ENCODE peak calls at places on chromosomes 11 and 22, in five cellular contexts. U, M, X, Q and T are unnamed samples.

GRCh38 chr11:131253142-131253884 is 117.1 kb upstream of the NTM start:
- DNase-seq in M (peak; percentile 2), U (no peak), Q (no peak), X (no peak), T (no peak)

GRCh38 chr11:3840870-3841425 is at the start of gene RHOG:
- DNase-seq in U (peak; percentile 35), X (peak; percentile 91), M (peak; percentile 76), Q (no peak), T (peak; percentile 90)

GRCh38 chr11:7367803-7368202 is 116.1 kb downstream of the SYT9 start:
- DNase-seq in Q (no peak), X (no peak), M (no peak), U (no peak), T (no peak)

GRCh38 chr11:130315354-130315970 is 745 bp upstream of the ZBTB44 start:
- DNase-seq in M (no peak), X (no peak), U (no peak), Q (no peak), T (no peak)

GRCh38 chr11:18650859-18651557 is 16.9 kb upstream of the SPTY2D1 start:
- DNase-seq in M (peak; percentile 83), U (no peak), X (peak; percentile 76), Q (peak; percentile 65), T (no peak)

GRCh38 chr11:65182258-65183170 is 786 bp downstream of the CAPN1 start:
- DNase-seq in M (peak; percentile 21), U (no peak), X (peak; percentile 13), Q (no peak), T (no peak)

GRCh38 chr11:120255519-120255866 is 15.6 kb downstream of the POU2F3 start:
- DNase-seq in X (no peak), U (no peak), Q (no peak), M (no peak), T (no peak)

GRCh38 chr22:50067244-50067643 is 9.1 kb upstream of the TTLL8 start:
- DNase-seq in M (no peak), Q (no peak), U (no peak), X (no peak), T (no peak)

GRCh38 chr22:50289942-50290630 is 17.4 kb downstream of the PLXNB2 start:
- DNase-seq in Q (no peak), U (no peak), X (no peak), M (no peak), T (no peak)

DNA sequence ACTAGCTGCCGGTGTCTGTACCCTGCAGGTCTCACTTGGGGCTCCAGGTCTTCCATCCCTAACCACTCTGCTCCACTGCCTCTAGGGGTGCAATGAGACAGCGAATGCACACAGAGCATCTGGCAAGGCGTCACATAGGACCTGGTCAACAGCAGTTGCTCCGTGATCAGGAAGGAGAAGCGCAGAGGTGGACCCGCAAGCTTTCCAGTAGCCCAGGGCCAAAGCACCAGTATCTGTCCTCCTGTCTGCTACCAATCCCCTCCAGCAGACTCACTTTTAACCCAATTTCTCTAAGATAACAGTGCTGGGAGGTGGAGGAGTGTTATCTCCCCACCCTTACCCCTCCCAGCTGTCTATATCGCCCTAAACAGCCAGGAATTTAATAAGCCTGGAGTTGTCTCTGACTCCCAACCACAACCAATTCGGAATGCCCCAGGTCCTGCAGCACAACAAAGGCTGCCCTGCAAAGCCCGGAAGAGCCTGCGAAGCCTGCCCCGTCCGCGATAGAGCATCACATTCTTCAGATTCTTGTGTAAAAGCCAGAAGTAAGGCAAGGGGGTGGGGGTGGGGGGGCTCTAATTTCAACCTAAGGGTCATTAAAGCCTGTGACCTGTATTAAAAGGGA is 19.3 kb downstream of the MYH9 start:
- DNase-seq in U (no peak), Q (peak; percentile 67), M (peak; percentile 83), X (peak; percentile 52), T (no peak)
- TF ChIP-seq CTCF in U (no peak), Q (peak; percentile 4), M (no peak), X (no peak), T (peak; percentile 33)

DNA sequence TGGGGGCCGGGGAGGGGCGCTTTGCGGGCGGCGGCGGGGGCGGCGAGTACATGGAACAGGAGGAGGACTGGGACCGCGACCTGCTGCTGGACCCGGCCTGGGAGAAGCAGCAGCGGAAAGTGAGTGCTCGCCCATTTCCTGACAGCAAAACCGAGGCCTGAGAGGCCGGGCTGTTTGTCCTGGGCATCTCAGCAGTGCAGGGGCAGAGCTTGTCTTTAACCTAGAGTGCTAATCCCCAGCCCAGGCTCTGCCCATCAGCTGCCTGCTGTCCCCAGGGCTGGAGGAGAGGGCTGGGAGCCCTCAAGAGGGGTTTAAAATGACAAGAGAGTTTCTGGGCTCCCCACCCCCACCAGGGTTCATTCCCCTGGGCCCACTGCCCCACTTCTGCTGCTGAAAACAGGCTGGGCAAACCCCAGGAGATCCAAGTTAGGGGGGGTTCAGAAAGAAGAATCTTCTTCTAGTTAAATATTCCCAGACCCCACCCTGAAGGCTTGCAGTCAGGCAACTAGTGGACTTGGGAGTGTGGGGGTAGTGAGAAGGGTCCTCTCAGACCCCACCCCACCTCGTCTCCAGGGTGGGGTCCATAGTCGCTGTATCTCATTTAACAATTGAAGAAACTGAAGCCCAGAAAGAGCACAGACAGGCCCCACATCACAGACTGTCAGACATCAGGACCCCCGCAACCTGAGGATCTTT is 411 bp downstream of the ACTN3 start:
- DNase-seq in M (no peak), Q (no peak), X (no peak), U (no peak), T (no peak)
- TF ChIP-seq CTCF in M (no peak), Q (no peak), X (no peak), U (no peak), T (no peak)

DNA sequence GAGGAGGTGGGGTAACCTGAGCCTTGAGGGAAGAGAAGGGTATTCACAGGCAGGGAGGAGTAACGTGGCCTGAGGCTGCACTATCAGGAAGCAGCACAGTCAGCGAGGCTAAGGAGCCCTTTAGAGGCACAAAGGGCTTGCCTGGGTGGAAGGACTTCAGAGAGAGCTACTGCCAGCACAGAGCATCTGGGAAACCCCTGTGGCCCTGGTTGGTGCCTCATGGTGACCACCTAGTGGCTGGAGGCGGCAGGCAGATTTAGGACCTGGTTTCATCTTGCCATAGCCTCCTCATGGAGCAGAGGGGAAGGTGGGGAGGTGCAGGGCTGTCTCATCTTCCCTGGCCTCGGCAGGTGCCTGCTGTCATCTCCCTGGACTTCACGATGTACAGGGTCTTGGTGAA is 64.5 kb downstream of the MPPED1 start:
- DNase-seq in Q (no peak), X (no peak), U (no peak), M (no peak), T (no peak)
- TF ChIP-seq CTCF in Q (no peak), X (no peak), U (no peak), M (no peak), T (no peak)

GRCh38 chr11:101620026-101620425 is 36.2 kb upstream of the TRPC6 start:
- DNase-seq in X (no peak), U (no peak), Q (no peak), M (no peak), T (no peak)
- TF ChIP-seq CTCF in X (no peak), U (no peak), Q (no peak), M (no peak), T (no peak)

DNA sequence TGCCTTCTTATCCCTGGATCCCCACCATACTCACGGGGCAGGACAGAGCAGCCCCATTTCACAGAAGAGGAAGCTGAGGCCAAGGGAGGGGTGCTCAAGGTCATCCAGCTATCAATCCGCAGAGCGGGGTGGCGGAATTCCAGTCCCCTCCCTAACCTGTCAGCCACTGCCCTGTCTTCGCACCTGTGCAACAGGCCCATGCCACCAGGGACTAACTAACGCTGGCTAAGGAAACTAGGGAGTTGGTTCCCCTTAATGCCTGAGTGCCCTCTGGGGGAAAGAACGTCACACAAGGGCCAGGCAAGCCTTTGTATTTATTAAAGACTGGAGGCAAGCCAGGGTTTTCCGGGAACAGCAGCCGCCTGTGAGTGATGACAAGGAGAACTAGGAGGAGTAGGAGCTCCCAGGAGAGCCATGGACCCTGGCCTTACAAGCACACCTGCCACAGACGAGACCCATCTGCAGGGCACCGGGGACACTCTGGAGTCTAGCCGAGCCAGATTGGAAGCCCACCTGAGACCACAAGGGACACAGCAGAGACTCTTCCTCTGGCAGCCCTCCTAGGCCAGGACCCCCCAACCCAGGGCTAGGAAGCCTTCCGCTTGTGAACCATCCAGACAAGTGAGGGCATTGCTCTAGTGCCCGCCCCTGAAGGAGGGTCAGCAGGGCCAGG is 64.4 kb downstream of the MYH9 start:
- DNase-seq in M (peak; percentile 91), U (no peak), X (peak; percentile 74), Q (no peak), T (no peak)
- TF ChIP-seq CTCF in M (no peak), U (no peak), X (no peak), Q (no peak), T (no peak)

GRCh38 chr11:127791844-127792243 is 791.3 kb upstream of the KIRREL3 start:
- DNase-seq in Q (no peak), U (no peak), M (no peak), X (no peak), T (no peak)
- TF ChIP-seq CTCF in Q (no peak), U (no peak), M (no peak), X (no peak), T (no peak)

DNA sequence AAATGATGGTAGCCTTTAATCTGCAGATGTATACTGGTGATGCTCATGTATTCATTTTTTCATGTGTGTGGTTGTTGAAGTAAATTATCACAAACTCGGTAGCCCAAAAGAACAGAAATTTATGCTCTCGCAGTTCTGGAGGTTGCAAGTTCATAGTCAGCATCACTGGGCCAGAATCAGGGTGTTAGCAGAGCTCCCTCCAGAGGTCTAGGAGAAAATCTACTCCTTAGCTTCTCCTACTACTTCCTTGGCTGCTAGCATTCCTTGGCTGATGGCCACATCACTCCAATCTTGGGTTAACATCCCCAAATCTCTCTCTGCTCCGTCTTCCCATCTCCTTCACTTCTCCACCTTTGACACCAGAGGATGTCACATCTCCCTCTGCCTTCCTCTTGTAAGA is 45.3 kb upstream of the GALNT18 start:
- DNase-seq in U (no peak), X (peak; percentile 38), M (peak; percentile 9), Q (peak; percentile 2), T (no peak)
- TF ChIP-seq CTCF in U (peak; percentile 16), X (peak; percentile 37), M (peak; percentile 9), Q (peak; percentile 17), T (no peak)